ENCODE peak calls at places on chromosome 11, in eight cellular contexts. O, Q, C, Z, R, F, V and A are unnamed samples.

GRCh38 chr11:113121746-113122145 is 160.5 kb downstream of the NCAM1 start:
- DNase-seq in O (no peak), C (no peak), F (no peak), R (no peak), Z (no peak), V (no peak), Q (no peak), A (no peak)

GRCh38 chr11:17291710-17292109 is 15.2 kb downstream of the NUCB2 start:
- DNase-seq in Q (no peak), F (no peak), Z (no peak), C (no peak), V (no peak), O (no peak), R (no peak), A (no peak)

GRCh38 chr11:7573558-7574296 is 59.9 kb downstream of the PPFIBP2 start:
- DNase-seq in C (no peak), R (no peak), Q (no peak), O (no peak), F (peak; percentile 88), Z (no peak), V (peak; percentile 72), A (no peak)

GRCh38 chr11:35011389-35011788 is 95.0 kb downstream of the PDHX start:
- DNase-seq in R (no peak), C (no peak), Z (peak; percentile 84), V (no peak), F (no peak), O (no peak), Q (no peak), A (peak; percentile 65)

GRCh38 chr11:92123540-92123939 is 101.1 kb upstream of the FAT3 start:
- DNase-seq in Q (no peak), F (no peak), O (no peak), Z (no peak), V (no peak), R (no peak), C (no peak), A (peak; percentile 3)

GRCh38 chr11:114180301-114181055 is 115.7 kb upstream of the NNMT start:
- DNase-seq in R (peak; percentile 44), C (no peak), Q (peak; percentile 47), O (no peak), V (peak; percentile 80), F (peak; percentile 83), Z (peak; percentile 53), A (peak; percentile 67)

GRCh38 chr11:112229159-112229558 is 2.9 kb downstream of the PTS start:
- DNase-seq in C (no peak), Z (no peak), V (no peak), Q (no peak), O (no peak), R (no peak), F (no peak), A (no peak)

GRCh38 chr11:72681226-72682153 is 7.3 kb upstream of the PDE2A start:
- DNase-seq in V (no peak), F (no peak), R (no peak), Z (no peak), C (no peak), O (no peak), Q (no peak), A (no peak)

GRCh38 chr11:69396948-69397307 is 84.5 kb upstream of the LINC01488 start:
- DNase-seq in Q (no peak), R (no peak), F (no peak), C (no peak), Z (no peak), V (no peak), O (no peak), A (no peak)

GRCh38 chr11:69396051-69396947 is 85.2 kb upstream of the LINC01488 start:
- DNase-seq in C (no peak), Q (no peak), V (peak; percentile 3), O (no peak), Z (no peak), R (no peak), F (no peak), A (no peak)

GRCh38 chr11:69398529-69399492 is 82.7 kb upstream of the LINC01488 start:
- DNase-seq in F (no peak), R (no peak), O (no peak), Z (peak; percentile 51), Q (no peak), V (no peak), C (no peak), A (peak; percentile 52)

GRCh38 chr11:69400140-69400539 is 81.3 kb upstream of the LINC01488 start:
- DNase-seq in V (no peak), Q (no peak), F (no peak), O (no peak), R (no peak), Z (no peak), C (no peak), A (no peak)

DNA sequence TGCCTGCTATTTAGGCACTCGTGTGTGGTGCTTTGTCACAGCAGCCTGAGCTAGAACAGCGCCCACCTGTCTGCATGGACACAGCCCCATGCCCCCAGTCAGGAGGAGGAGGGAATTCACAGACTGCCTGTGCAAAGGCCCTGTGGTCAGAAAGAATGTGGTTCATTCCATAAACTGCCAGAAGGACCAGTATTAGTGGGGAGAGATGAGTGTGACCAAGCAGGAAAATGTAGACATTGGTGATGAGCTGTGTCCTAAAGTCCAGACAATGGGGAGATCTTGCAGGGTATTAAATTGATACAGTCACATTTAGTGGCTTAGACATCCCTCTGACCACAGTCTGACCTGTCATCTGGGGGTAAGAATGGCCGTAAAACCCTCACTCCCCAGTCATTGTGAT is 83.7 kb upstream of the LINC01488 start:
- DNase-seq in V (no peak), O (no peak), R (no peak), F (no peak), Q (no peak), C (no peak), Z (no peak), A (no peak)
- TF ChIP-seq CTCF in V (no peak), O (no peak), R (no peak), F (no peak), Q (no peak), C (no peak), Z (no peak), A (no peak)

GRCh38 chr11:122656631-122657101 is 1.1 kb downstream of the UBASH3B start:
- DNase-seq in O (peak; percentile 56), R (peak; percentile 42), C (peak; percentile 40), F (peak; percentile 85), V (peak; percentile 30), Z (peak; percentile 56), Q (peak; percentile 33), A (no peak)

GRCh38 chr11:122652495-122652894 is 3.0 kb upstream of the UBASH3B start:
- DNase-seq in Z (no peak), O (no peak), Q (no peak), R (no peak), C (no peak), V (no peak), F (no peak), A (no peak)

GRCh38 chr11:122656073-122656630 is 630 bp downstream of the UBASH3B start:
- DNase-seq in Z (peak; percentile 60), R (peak; percentile 47), F (no peak), C (peak; percentile 73), Q (peak; percentile 46), O (peak; percentile 65), V (peak; percentile 39), A (peak; percentile 77)

GRCh38 chr11:122653911-122654310 is 1.6 kb upstream of the UBASH3B start:
- DNase-seq in V (no peak), Z (peak; percentile 72), C (no peak), F (no peak), O (no peak), R (no peak), Q (no peak), A (no peak)

DNA sequence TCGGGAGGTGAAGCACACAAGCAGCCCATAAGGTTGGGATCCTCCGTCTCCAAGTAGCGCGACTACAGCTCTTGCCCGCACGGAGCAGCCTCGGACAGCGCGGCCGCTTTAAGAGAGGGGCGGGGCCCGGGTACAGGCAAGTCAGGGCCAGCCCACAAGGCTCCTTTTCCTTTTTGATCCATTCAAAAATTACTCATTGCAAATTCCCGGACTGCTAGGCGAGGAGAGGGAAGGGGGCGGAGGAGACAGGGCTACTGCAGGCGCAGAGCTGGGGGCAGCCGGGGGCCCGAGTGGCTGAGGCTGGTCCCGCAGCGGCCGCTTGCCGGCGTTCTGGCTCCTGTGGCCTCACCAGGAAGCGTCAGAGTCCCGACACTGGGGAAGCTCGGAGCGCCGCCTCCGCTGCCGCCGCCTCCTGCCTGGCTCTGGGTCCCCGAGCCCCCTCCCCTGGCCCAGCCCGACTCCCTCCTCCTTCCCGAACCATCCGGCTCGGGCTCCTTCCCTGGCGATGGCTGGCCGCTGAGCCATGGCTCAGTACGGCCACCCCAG is at the start of gene UBASH3B:
- DNase-seq in C (peak; percentile 72), Z (peak; percentile 88), R (peak; percentile 76), V (peak; percentile 81), O (peak; percentile 68), F (peak; percentile 94), Q (peak; percentile 80), A (peak; percentile 88)
- TF ChIP-seq CTCF in C (no peak), Z (no peak), R (peak; percentile 21), V (no peak), O (no peak), F (peak; percentile 46), Q (no peak), A (peak; percentile 16)

GRCh38 chr11:64078905-64079304 is 43.2 kb downstream of the FLRT1 start:
- DNase-seq in F (no peak), V (no peak), O (no peak), C (no peak), R (no peak), Q (no peak), Z (no peak), A (no peak)

GRCh38 chr11:64080390-64080789 is 44.7 kb downstream of the FLRT1 start:
- DNase-seq in C (no peak), F (no peak), Q (no peak), V (no peak), Z (no peak), R (no peak), O (no peak), A (no peak)

GRCh38 chr11:64083681-64084080 is 48.0 kb downstream of the FLRT1 start:
- DNase-seq in Z (no peak), V (no peak), Q (no peak), O (no peak), C (no peak), R (no peak), F (no peak), A (no peak)

GRCh38 chr11:64084146-64084961 is 48.6 kb downstream of the FLRT1 start:
- DNase-seq in R (no peak), C (no peak), Z (no peak), F (no peak), O (no peak), V (no peak), Q (no peak), A (no peak)

GRCh38 chr11:64081663-64082442 is 46.1 kb downstream of the FLRT1 start:
- DNase-seq in R (no peak), O (no peak), V (no peak), C (no peak), Q (no peak), F (no peak), Z (no peak), A (no peak)
- TF ChIP-seq CTCF in R (no peak), O (no peak), V (no peak), C (no peak), Q (no peak), F (no peak), Z (no peak), A (no peak)

GRCh38 chr11:108727665-108728064 is 62.8 kb downstream of the DDX10 start:
- DNase-seq in V (no peak), F (no peak), Q (no peak), Z (no peak), C (no peak), O (no peak), R (no peak), A (no peak)

GRCh38 chr11:108732395-108732794 is 67.5 kb downstream of the DDX10 start:
- DNase-seq in C (no peak), Z (no peak), O (no peak), R (no peak), V (no peak), Q (no peak), F (no peak), A (no peak)

GRCh38 chr11:108734956-108735559 is 70.2 kb downstream of the DDX10 start:
- DNase-seq in C (peak; percentile 12), V (no peak), Z (peak; percentile 26), F (no peak), Q (no peak), O (no peak), R (peak; percentile 40), A (peak; percentile 26)

DNA sequence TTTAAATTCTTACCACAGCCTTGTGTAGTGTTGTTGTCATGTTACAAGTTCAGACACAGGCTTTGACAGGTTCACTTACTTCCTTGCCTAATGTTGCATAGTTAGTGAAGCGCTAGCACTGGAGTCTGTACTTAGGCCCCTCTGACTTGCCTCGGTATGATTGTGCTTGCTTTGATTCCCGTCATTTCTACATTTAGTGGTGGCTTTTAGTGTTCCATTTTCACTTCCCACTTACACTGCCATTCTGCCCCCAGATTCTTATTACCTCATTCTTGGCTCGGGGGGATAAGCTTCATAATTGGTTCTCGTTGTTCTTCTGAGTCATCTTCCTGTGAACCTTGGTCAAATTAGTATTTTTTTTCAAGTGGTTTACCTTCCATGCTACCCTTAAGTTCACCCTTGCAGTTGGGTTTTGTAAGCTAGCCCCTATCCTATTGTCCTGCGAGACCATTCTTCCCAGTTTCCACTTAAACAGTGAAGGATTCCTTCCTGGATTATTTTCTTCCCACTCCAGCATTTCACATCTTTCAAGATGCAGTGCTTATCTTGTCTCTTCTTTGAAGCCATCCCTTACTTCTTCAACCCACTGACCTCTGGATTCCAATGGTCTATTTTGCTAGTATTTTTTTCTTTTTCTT is 68.7 kb downstream of the DDX10 start:
- DNase-seq in O (no peak), C (peak; percentile 32), Z (peak; percentile 55), V (no peak), R (no peak), Q (no peak), F (no peak), A (peak; percentile 34)
- TF ChIP-seq CTCF in O (no peak), C (no peak), Z (no peak), V (no peak), R (no peak), Q (no peak), F (no peak), A (no peak)